ENCODE peak calls at places on chromosome 20, in ten cellular contexts. One of them, this sample, is unnamed.

GRCh38 chr20:17678295-17678694 is 3.7 kb downstream of the RRBP1 start:
- DNase-seq in fibroblast of mammary gland: no peak
- DNase-seq in IMR-90: no peak
- DNase-seq in CD8-positive, alpha-beta T cell: no peak
- DNase-seq in activated CD8-positive, alpha-beta memory T cell treated with anti-CD3 and anti-CD28 coated beads for 24 hours: no peak
- DNase-seq in right lobe of liver: no peak
- DNase-seq in AG08395: no peak
- DNase-seq in GM20000: no peak
- DNase-seq in ureter: no peak
- DNase-seq in stimulated activated naive CD4-positive, alpha-beta T cell: no peak
- DNase-seq in this sample: no peak

GRCh38 chr20:45100563-45101245 is at the start of gene KCNS1:
- DNase-seq in fibroblast of mammary gland: no peak
- DNase-seq in activated CD8-positive, alpha-beta memory T cell treated with anti-CD3 and anti-CD28 coated beads for 24 hours: no peak
- DNase-seq in ureter: no peak
- DNase-seq in right lobe of liver: no peak
- DNase-seq in GM20000: peak; percentile 52
- DNase-seq in CD8-positive, alpha-beta T cell: no peak
- DNase-seq in AG08395: peak; percentile 37
- DNase-seq in IMR-90: no peak
- DNase-seq in stimulated activated naive CD4-positive, alpha-beta T cell: no peak
- DNase-seq in this sample: no peak

GRCh38 chr20:57195023-57195758 is 71.2 kb downstream of the BMP7 start:
- DNase-seq in right lobe of liver: no peak
- DNase-seq in stimulated activated naive CD4-positive, alpha-beta T cell: no peak
- DNase-seq in IMR-90: peak; percentile 48
- DNase-seq in CD8-positive, alpha-beta T cell: no peak
- DNase-seq in fibroblast of mammary gland: peak; percentile 56
- DNase-seq in GM20000: no peak
- DNase-seq in activated CD8-positive, alpha-beta memory T cell treated with anti-CD3 and anti-CD28 coated beads for 24 hours: no peak
- DNase-seq in AG08395: peak; percentile 86
- DNase-seq in ureter: no peak
- DNase-seq in this sample: no peak

GRCh38 chr20:25328954-25329498 is 61.6 kb downstream of the ABHD12 start:
- DNase-seq in activated CD8-positive, alpha-beta memory T cell treated with anti-CD3 and anti-CD28 coated beads for 24 hours: no peak
- DNase-seq in stimulated activated naive CD4-positive, alpha-beta T cell: no peak
- DNase-seq in right lobe of liver: no peak
- DNase-seq in CD8-positive, alpha-beta T cell: no peak
- DNase-seq in fibroblast of mammary gland: no peak
- DNase-seq in AG08395: no peak
- DNase-seq in ureter: no peak
- DNase-seq in IMR-90: no peak
- DNase-seq in GM20000: no peak
- DNase-seq in this sample: no peak

GRCh38 chr20:41649489-41649888 is 31.3 kb upstream of the CHD6 start:
- DNase-seq in right lobe of liver: no peak
- DNase-seq in IMR-90: no peak
- DNase-seq in AG08395: no peak
- DNase-seq in fibroblast of mammary gland: no peak
- DNase-seq in CD8-positive, alpha-beta T cell: no peak
- DNase-seq in GM20000: no peak
- DNase-seq in ureter: no peak
- DNase-seq in stimulated activated naive CD4-positive, alpha-beta T cell: no peak
- DNase-seq in activated CD8-positive, alpha-beta memory T cell treated with anti-CD3 and anti-CD28 coated beads for 24 hours: no peak
- DNase-seq in this sample: peak; percentile 12

GRCh38 chr20:56463428-56463827 is 5.0 kb upstream of the RTF2 start:
- DNase-seq in AG08395: no peak
- DNase-seq in right lobe of liver: no peak
- DNase-seq in stimulated activated naive CD4-positive, alpha-beta T cell: no peak
- DNase-seq in activated CD8-positive, alpha-beta memory T cell treated with anti-CD3 and anti-CD28 coated beads for 24 hours: no peak
- DNase-seq in IMR-90: no peak
- DNase-seq in GM20000: no peak
- DNase-seq in ureter: no peak
- DNase-seq in CD8-positive, alpha-beta T cell: no peak
- DNase-seq in fibroblast of mammary gland: no peak
- DNase-seq in this sample: no peak

GRCh38 chr20:25310268-25310920 is 62.5 kb downstream of the PYGB start:
- DNase-seq in ureter: peak; percentile 79
- DNase-seq in fibroblast of mammary gland: peak; percentile 97
- DNase-seq in IMR-90: peak; percentile 96
- DNase-seq in right lobe of liver: peak; percentile 73
- DNase-seq in GM20000: peak; percentile 88
- DNase-seq in AG08395: peak; percentile 90
- DNase-seq in stimulated activated naive CD4-positive, alpha-beta T cell: no peak
- DNase-seq in activated CD8-positive, alpha-beta memory T cell treated with anti-CD3 and anti-CD28 coated beads for 24 hours: peak; percentile 76
- DNase-seq in CD8-positive, alpha-beta T cell: peak; percentile 31
- DNase-seq in this sample: peak; percentile 82

GRCh38 chr20:51584737-51585136 is 42.2 kb upstream of the NFATC2 start:
- DNase-seq in fibroblast of mammary gland: no peak
- DNase-seq in GM20000: no peak
- DNase-seq in ureter: no peak
- DNase-seq in right lobe of liver: no peak
- DNase-seq in CD8-positive, alpha-beta T cell: no peak
- DNase-seq in IMR-90: no peak
- DNase-seq in stimulated activated naive CD4-positive, alpha-beta T cell: no peak
- DNase-seq in activated CD8-positive, alpha-beta memory T cell treated with anti-CD3 and anti-CD28 coated beads for 24 hours: no peak
- DNase-seq in AG08395: no peak
- DNase-seq in this sample: no peak

GRCh38 chr20:44626278-44626677 is 25.2 kb downstream of the ADA start:
- DNase-seq in stimulated activated naive CD4-positive, alpha-beta T cell: no peak
- DNase-seq in IMR-90: no peak
- DNase-seq in AG08395: no peak
- DNase-seq in activated CD8-positive, alpha-beta memory T cell treated with anti-CD3 and anti-CD28 coated beads for 24 hours: no peak
- DNase-seq in GM20000: no peak
- DNase-seq in fibroblast of mammary gland: no peak
- DNase-seq in CD8-positive, alpha-beta T cell: no peak
- DNase-seq in right lobe of liver: no peak
- DNase-seq in ureter: no peak
- DNase-seq in this sample: no peak

GRCh38 chr20:21557246-21557982 is 43.5 kb upstream of the NKX2-2 start:
- DNase-seq in right lobe of liver: no peak
- DNase-seq in ureter: no peak
- DNase-seq in GM20000: no peak
- DNase-seq in AG08395: no peak
- DNase-seq in fibroblast of mammary gland: no peak
- DNase-seq in activated CD8-positive, alpha-beta memory T cell treated with anti-CD3 and anti-CD28 coated beads for 24 hours: no peak
- DNase-seq in CD8-positive, alpha-beta T cell: peak; percentile 9
- DNase-seq in IMR-90: no peak
- DNase-seq in stimulated activated naive CD4-positive, alpha-beta T cell: no peak
- DNase-seq in this sample: peak; percentile 49

GRCh38 chr20:50232651-50233324 is 42.2 kb downstream of the CEBPB start:
- DNase-seq in stimulated activated naive CD4-positive, alpha-beta T cell: no peak
- DNase-seq in IMR-90: no peak
- DNase-seq in AG08395: no peak
- DNase-seq in GM20000: no peak
- DNase-seq in fibroblast of mammary gland: no peak
- DNase-seq in activated CD8-positive, alpha-beta memory T cell treated with anti-CD3 and anti-CD28 coated beads for 24 hours: no peak
- DNase-seq in right lobe of liver: no peak
- DNase-seq in ureter: no peak
- DNase-seq in CD8-positive, alpha-beta T cell: no peak
- DNase-seq in this sample: no peak

GRCh38 chr20:61502433-61502832 is 250.4 kb downstream of the CDH4 start:
- DNase-seq in GM20000: no peak
- DNase-seq in ureter: no peak
- DNase-seq in AG08395: peak; percentile 9
- DNase-seq in right lobe of liver: no peak
- DNase-seq in CD8-positive, alpha-beta T cell: no peak
- DNase-seq in stimulated activated naive CD4-positive, alpha-beta T cell: no peak
- DNase-seq in fibroblast of mammary gland: peak; percentile 48
- DNase-seq in IMR-90: peak; percentile 50
- DNase-seq in activated CD8-positive, alpha-beta memory T cell treated with anti-CD3 and anti-CD28 coated beads for 24 hours: no peak
- DNase-seq in this sample: no peak

GRCh38 chr20:53735536-53736050 is 142.0 kb upstream of the ZNF217 start:
- DNase-seq in IMR-90: peak; percentile 92
- DNase-seq in AG08395: peak; percentile 82
- DNase-seq in activated CD8-positive, alpha-beta memory T cell treated with anti-CD3 and anti-CD28 coated beads for 24 hours: no peak
- DNase-seq in fibroblast of mammary gland: peak; percentile 85
- DNase-seq in CD8-positive, alpha-beta T cell: no peak
- DNase-seq in right lobe of liver: no peak
- DNase-seq in stimulated activated naive CD4-positive, alpha-beta T cell: no peak
- DNase-seq in GM20000: no peak
- DNase-seq in ureter: no peak
- DNase-seq in this sample: peak; percentile 37

GRCh38 chr20:53345536-53346070 is 248.0 kb downstream of the ZNF217 start:
- DNase-seq in fibroblast of mammary gland: no peak
- DNase-seq in stimulated activated naive CD4-positive, alpha-beta T cell: no peak
- DNase-seq in CD8-positive, alpha-beta T cell: no peak
- DNase-seq in IMR-90: no peak
- DNase-seq in activated CD8-positive, alpha-beta memory T cell treated with anti-CD3 and anti-CD28 coated beads for 24 hours: no peak
- DNase-seq in right lobe of liver: no peak
- DNase-seq in AG08395: no peak
- DNase-seq in GM20000: no peak
- DNase-seq in ureter: no peak
- DNase-seq in this sample: no peak

GRCh38 chr20:10366898-10367419 is 67.1 kb downstream of the MKKS start:
- DNase-seq in right lobe of liver: no peak
- DNase-seq in stimulated activated naive CD4-positive, alpha-beta T cell: no peak
- DNase-seq in AG08395: no peak
- DNase-seq in fibroblast of mammary gland: no peak
- DNase-seq in ureter: no peak
- DNase-seq in IMR-90: no peak
- DNase-seq in CD8-positive, alpha-beta T cell: no peak
- DNase-seq in activated CD8-positive, alpha-beta memory T cell treated with anti-CD3 and anti-CD28 coated beads for 24 hours: no peak
- DNase-seq in GM20000: no peak
- DNase-seq in this sample: no peak

GRCh38 chr20:58070664-58071499 is 157.6 kb downstream of the ANKRD60 start:
- DNase-seq in CD8-positive, alpha-beta T cell: no peak
- DNase-seq in stimulated activated naive CD4-positive, alpha-beta T cell: no peak
- DNase-seq in right lobe of liver: no peak
- DNase-seq in AG08395: no peak
- DNase-seq in IMR-90: no peak
- DNase-seq in fibroblast of mammary gland: no peak
- DNase-seq in GM20000: no peak
- DNase-seq in activated CD8-positive, alpha-beta memory T cell treated with anti-CD3 and anti-CD28 coated beads for 24 hours: peak; percentile 24
- DNase-seq in ureter: no peak
- DNase-seq in this sample: no peak

GRCh38 chr20:41137412-41138216 is at the start of gene PLCG1:
- DNase-seq in AG08395: peak; percentile 87
- DNase-seq in GM20000: peak; percentile 94
- DNase-seq in stimulated activated naive CD4-positive, alpha-beta T cell: peak; percentile 81
- DNase-seq in IMR-90: peak; percentile 63
- DNase-seq in activated CD8-positive, alpha-beta memory T cell treated with anti-CD3 and anti-CD28 coated beads for 24 hours: peak; percentile 91
- DNase-seq in ureter: peak; percentile 81
- DNase-seq in CD8-positive, alpha-beta T cell: peak; percentile 73
- DNase-seq in right lobe of liver: peak; percentile 86
- DNase-seq in fibroblast of mammary gland: peak; percentile 50
- DNase-seq in this sample: peak; percentile 83

GRCh38 chr20:47127986-47128385 is 228.5 kb downstream of the ZMYND8 start:
- DNase-seq in ureter: no peak
- DNase-seq in AG08395: no peak
- DNase-seq in IMR-90: no peak
- DNase-seq in stimulated activated naive CD4-positive, alpha-beta T cell: no peak
- DNase-seq in activated CD8-positive, alpha-beta memory T cell treated with anti-CD3 and anti-CD28 coated beads for 24 hours: no peak
- DNase-seq in CD8-positive, alpha-beta T cell: no peak
- DNase-seq in fibroblast of mammary gland: no peak
- DNase-seq in GM20000: no peak
- DNase-seq in right lobe of liver: no peak
- DNase-seq in this sample: no peak

GRCh38 chr20:63017826-63018411 is 11.2 kb upstream of the BHLHE23 start:
- DNase-seq in right lobe of liver: peak; percentile 46
- DNase-seq in GM20000: no peak
- DNase-seq in stimulated activated naive CD4-positive, alpha-beta T cell: no peak
- DNase-seq in activated CD8-positive, alpha-beta memory T cell treated with anti-CD3 and anti-CD28 coated beads for 24 hours: no peak
- DNase-seq in IMR-90: no peak
- DNase-seq in fibroblast of mammary gland: no peak
- DNase-seq in ureter: no peak
- DNase-seq in CD8-positive, alpha-beta T cell: no peak
- DNase-seq in AG08395: no peak
- DNase-seq in this sample: no peak

GRCh38 chr20:8924539-8924938 is 144.3 kb upstream of the PLCB4 start:
- DNase-seq in IMR-90: no peak
- DNase-seq in fibroblast of mammary gland: no peak
- DNase-seq in activated CD8-positive, alpha-beta memory T cell treated with anti-CD3 and anti-CD28 coated beads for 24 hours: no peak
- DNase-seq in stimulated activated naive CD4-positive, alpha-beta T cell: no peak
- DNase-seq in ureter: no peak
- DNase-seq in CD8-positive, alpha-beta T cell: no peak
- DNase-seq in AG08395: no peak
- DNase-seq in GM20000: no peak
- DNase-seq in right lobe of liver: no peak
- DNase-seq in this sample: no peak

GRCh38 chr20:4099905-4100675 is 84.7 kb upstream of the RNF24 start:
- DNase-seq in CD8-positive, alpha-beta T cell: no peak
- DNase-seq in GM20000: no peak
- DNase-seq in AG08395: peak; percentile 42
- DNase-seq in stimulated activated naive CD4-positive, alpha-beta T cell: no peak
- DNase-seq in fibroblast of mammary gland: peak; percentile 60
- DNase-seq in right lobe of liver: no peak
- DNase-seq in IMR-90: peak; percentile 48
- DNase-seq in activated CD8-positive, alpha-beta memory T cell treated with anti-CD3 and anti-CD28 coated beads for 24 hours: no peak
- DNase-seq in ureter: no peak
- DNase-seq in this sample: no peak

GRCh38 chr20:32971703-32972161 is 32.5 kb downstream of the SUN5 start:
- DNase-seq in right lobe of liver: no peak
- DNase-seq in AG08395: no peak
- DNase-seq in activated CD8-positive, alpha-beta memory T cell treated with anti-CD3 and anti-CD28 coated beads for 24 hours: peak; percentile 85
- DNase-seq in fibroblast of mammary gland: no peak
- DNase-seq in ureter: peak; percentile 36
- DNase-seq in CD8-positive, alpha-beta T cell: no peak
- DNase-seq in stimulated activated naive CD4-positive, alpha-beta T cell: peak; percentile 68
- DNase-seq in IMR-90: no peak
- DNase-seq in GM20000: no peak
- DNase-seq in this sample: peak; percentile 47

GRCh38 chr20:25389858-25390537 is 637 bp downstream of the ABHD12 start:
- DNase-seq in CD8-positive, alpha-beta T cell: peak; percentile 2
- DNase-seq in AG08395: peak; percentile 14
- DNase-seq in ureter: no peak
- DNase-seq in activated CD8-positive, alpha-beta memory T cell treated with anti-CD3 and anti-CD28 coated beads for 24 hours: peak; percentile 70
- DNase-seq in stimulated activated naive CD4-positive, alpha-beta T cell: peak; percentile 17
- DNase-seq in IMR-90: no peak
- DNase-seq in GM20000: peak; percentile 73
- DNase-seq in fibroblast of mammary gland: no peak
- DNase-seq in right lobe of liver: peak; percentile 59
- DNase-seq in this sample: peak; percentile 30

GRCh38 chr20:18090477-18090876 is 32.8 kb upstream of the OVOL2 start:
- DNase-seq in CD8-positive, alpha-beta T cell: no peak
- DNase-seq in IMR-90: no peak
- DNase-seq in AG08395: no peak
- DNase-seq in stimulated activated naive CD4-positive, alpha-beta T cell: no peak
- DNase-seq in GM20000: no peak
- DNase-seq in ureter: no peak
- DNase-seq in activated CD8-positive, alpha-beta memory T cell treated with anti-CD3 and anti-CD28 coated beads for 24 hours: no peak
- DNase-seq in fibroblast of mammary gland: no peak
- DNase-seq in right lobe of liver: no peak
- DNase-seq in this sample: no peak

GRCh38 chr20:32902456-32903420 is 44.0 kb downstream of the EFCAB8 start:
- DNase-seq in AG08395: peak; percentile 79
- DNase-seq in activated CD8-positive, alpha-beta memory T cell treated with anti-CD3 and anti-CD28 coated beads for 24 hours: peak; percentile 87
- DNase-seq in CD8-positive, alpha-beta T cell: peak; percentile 56
- DNase-seq in right lobe of liver: peak; percentile 65
- DNase-seq in fibroblast of mammary gland: peak; percentile 51
- DNase-seq in ureter: peak; percentile 52
- DNase-seq in stimulated activated naive CD4-positive, alpha-beta T cell: peak; percentile 69
- DNase-seq in IMR-90: peak; percentile 41
- DNase-seq in GM20000: peak; percentile 71
- DNase-seq in this sample: peak; percentile 64

GRCh38 chr20:19850190-19850533 is 92.1 kb downstream of the RIN2 start:
- DNase-seq in ureter: peak; percentile 50
- DNase-seq in stimulated activated naive CD4-positive, alpha-beta T cell: no peak
- DNase-seq in AG08395: no peak
- DNase-seq in right lobe of liver: no peak
- DNase-seq in GM20000: no peak
- DNase-seq in CD8-positive, alpha-beta T cell: no peak
- DNase-seq in IMR-90: no peak
- DNase-seq in activated CD8-positive, alpha-beta memory T cell treated with anti-CD3 and anti-CD28 coated beads for 24 hours: no peak
- DNase-seq in fibroblast of mammary gland: no peak
- DNase-seq in this sample: no peak

GRCh38 chr20:50001784-50002311 is 19.1 kb downstream of the SNAI1 start:
- DNase-seq in GM20000: no peak
- DNase-seq in activated CD8-positive, alpha-beta memory T cell treated with anti-CD3 and anti-CD28 coated beads for 24 hours: no peak
- DNase-seq in IMR-90: no peak
- DNase-seq in CD8-positive, alpha-beta T cell: no peak
- DNase-seq in right lobe of liver: no peak
- DNase-seq in AG08395: no peak
- DNase-seq in fibroblast of mammary gland: no peak
- DNase-seq in ureter: no peak
- DNase-seq in stimulated activated naive CD4-positive, alpha-beta T cell: no peak
- DNase-seq in this sample: no peak

GRCh38 chr20:44678247-44678646 is 26.7 kb upstream of the ADA start:
- DNase-seq in IMR-90: no peak
- DNase-seq in activated CD8-positive, alpha-beta memory T cell treated with anti-CD3 and anti-CD28 coated beads for 24 hours: no peak
- DNase-seq in AG08395: no peak
- DNase-seq in GM20000: no peak
- DNase-seq in ureter: no peak
- DNase-seq in CD8-positive, alpha-beta T cell: no peak
- DNase-seq in right lobe of liver: no peak
- DNase-seq in fibroblast of mammary gland: no peak
- DNase-seq in stimulated activated naive CD4-positive, alpha-beta T cell: no peak
- DNase-seq in this sample: no peak